ENCODE peak calls at places on chromosomes 2 and 18, in ten cellular contexts. Y, L, J, D, S, T, W, A, B and K are unnamed samples.

GRCh38 chr18:34947711-34948125 is 93.5 kb upstream of the MAPRE2 start:
- DNase-seq in Y (no peak), L (peak; percentile 55), J (no peak), D (no peak), S (peak; percentile 65), T (no peak), W (no peak), A (no peak), B (no peak), K (no peak)

GRCh38 chr2:43225093-43225787 is 1.2 kb downstream of the ZFP36L2 start:
- DNase-seq in Y (peak; percentile 65), L (peak; percentile 69), J (peak; percentile 92), D (peak; percentile 77), S (peak; percentile 64), T (peak; percentile 51), W (peak; percentile 45), A (peak; percentile 90), B (peak; percentile 50), K (peak; percentile 96)

GRCh38 chr2:196481323-196481695 is 158.2 kb upstream of the CCDC150 start:
- DNase-seq in Y (no peak), L (peak; percentile 30), J (no peak), D (no peak), S (peak; percentile 56), T (no peak), W (no peak), A (no peak), B (no peak), K (peak; percentile 57)

GRCh38 chr2:228646061-228646460 is 464.6 kb upstream of the SPHKAP start:
- DNase-seq in Y (no peak), L (no peak), J (no peak), D (no peak), S (peak; percentile 51), T (no peak), W (no peak), A (no peak), B (no peak), K (no peak)

GRCh38 chr2:30252723-30253688 is 21.7 kb downstream of the LBH start:
- DNase-seq in Y (peak; percentile 26), L (peak; percentile 97), J (no peak), D (no peak), S (peak; percentile 85), T (no peak), W (peak; percentile 57), A (no peak), B (no peak), K (peak; percentile 92)

GRCh38 chr2:108392029-108392428 is 14.3 kb downstream of the SULT1C4 start:
- DNase-seq in Y (no peak), L (no peak), J (no peak), D (no peak), S (no peak), T (no peak), W (no peak), A (no peak), B (no peak), K (no peak)

GRCh38 chr2:218323526-218324472 is 31.5 kb upstream of the TMBIM1 start:
- DNase-seq in Y (peak; percentile 30), L (peak; percentile 41), J (no peak), D (peak; percentile 7), S (peak; percentile 60), T (peak; percentile 44), W (peak; percentile 85), A (peak; percentile 88), B (peak; percentile 24), K (peak; percentile 69)

GRCh38 chr18:48113691-48114090 is 183.2 kb upstream of the SMAD2 start:
- DNase-seq in Y (no peak), L (no peak), J (no peak), D (no peak), S (no peak), T (no peak), W (no peak), A (no peak), B (no peak), K (no peak)

GRCh38 chr2:204560902-204561301 is 15.6 kb downstream of the PARD3B start:
- DNase-seq in Y (no peak), L (no peak), J (no peak), D (no peak), S (no peak), T (no peak), W (no peak), A (no peak), B (no peak), K (no peak)

GRCh38 chr2:184769686-184770085 is 171.4 kb downstream of the ZNF804A start:
- DNase-seq in Y (no peak), L (peak; percentile 29), J (no peak), D (no peak), S (peak; percentile 41), T (no peak), W (no peak), A (no peak), B (no peak), K (no peak)
- H3K27ac ChIP-seq in Y (no peak overlapping the region), L (no peak overlapping the region), J (no peak overlapping the region), D (no peak overlapping the region), S (no peak overlapping the region), T (no peak overlapping the region), W (no peak overlapping the region), A (no peak overlapping the region), B (no peak overlapping the region), K (no peak overlapping the region)

DNA sequence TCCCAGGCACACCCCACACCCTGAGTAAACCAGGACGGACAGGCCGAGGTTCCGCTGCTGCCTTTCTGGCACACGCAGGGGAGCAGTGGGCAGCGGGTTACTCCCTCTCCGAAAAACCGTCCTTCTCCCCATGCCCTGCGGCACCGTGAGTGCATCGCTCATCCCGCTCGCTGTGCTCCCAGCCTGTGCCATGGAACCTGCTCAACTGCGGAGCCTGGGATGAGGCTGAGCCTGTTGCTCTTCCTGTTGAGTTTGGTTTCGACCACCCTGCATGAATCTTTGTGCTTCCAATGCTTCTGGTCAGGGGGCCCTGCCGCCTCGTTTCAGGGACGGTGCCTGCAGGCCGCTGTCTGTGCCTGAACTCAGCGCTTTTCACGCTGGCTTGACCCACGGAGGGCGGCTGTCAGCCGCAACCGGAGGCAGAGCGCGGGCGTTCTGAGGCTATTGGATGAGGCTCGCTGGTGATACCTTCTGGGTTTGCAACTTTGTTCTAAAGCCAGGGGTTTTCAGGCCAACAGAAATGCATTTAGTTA is 106.7 kb downstream of the MBP start:
- DNase-seq in Y (no peak), L (no peak), J (no peak), D (no peak), S (no peak), T (no peak), W (no peak), A (no peak), B (no peak), K (no peak)
- H3K36me3 ChIP-seq in Y (no peaks in the 10 kb centered on the region), L (no peaks in the 10 kb centered on the region), J (peaks cover 21% of the 10 kb centered on the region), D (peaks cover 27% of the 10 kb centered on the region), S (no peaks in the 10 kb centered on the region), T (no peaks in the 10 kb centered on the region), W (no peaks in the 10 kb centered on the region), A (no peaks in the 10 kb centered on the region), B (no peaks in the 10 kb centered on the region), K (no peaks in the 10 kb centered on the region)

GRCh38 chr2:72921088-72921851 is 4.0 kb downstream of the EMX1 start:
- DNase-seq in Y (no peak), L (no peak), J (peak; percentile 63), D (no peak), S (no peak), T (no peak), W (no peak), A (no peak), B (no peak), K (peak; percentile 84)

GRCh38 chr2:72917875-72918660 is 749 bp downstream of the EMX1 start:
- DNase-seq in Y (no peak), L (no peak), J (peak; percentile 76), D (peak; percentile 16), S (no peak), T (no peak), W (peak; percentile 39), A (no peak), B (no peak), K (peak; percentile 89)

GRCh38 chr2:72920317-72921087 is 3.2 kb downstream of the EMX1 start:
- DNase-seq in Y (no peak), L (peak; percentile 32), J (no peak), D (peak; percentile 12), S (peak; percentile 30), T (peak; percentile 19), W (peak; percentile 50), A (no peak), B (no peak), K (peak; percentile 94)

GRCh38 chr2:72921866-72922265 is 4.5 kb downstream of the EMX1 start:
- DNase-seq in Y (no peak), L (no peak), J (no peak), D (no peak), S (no peak), T (no peak), W (no peak), A (no peak), B (no peak), K (peak; percentile 72)

DNA sequence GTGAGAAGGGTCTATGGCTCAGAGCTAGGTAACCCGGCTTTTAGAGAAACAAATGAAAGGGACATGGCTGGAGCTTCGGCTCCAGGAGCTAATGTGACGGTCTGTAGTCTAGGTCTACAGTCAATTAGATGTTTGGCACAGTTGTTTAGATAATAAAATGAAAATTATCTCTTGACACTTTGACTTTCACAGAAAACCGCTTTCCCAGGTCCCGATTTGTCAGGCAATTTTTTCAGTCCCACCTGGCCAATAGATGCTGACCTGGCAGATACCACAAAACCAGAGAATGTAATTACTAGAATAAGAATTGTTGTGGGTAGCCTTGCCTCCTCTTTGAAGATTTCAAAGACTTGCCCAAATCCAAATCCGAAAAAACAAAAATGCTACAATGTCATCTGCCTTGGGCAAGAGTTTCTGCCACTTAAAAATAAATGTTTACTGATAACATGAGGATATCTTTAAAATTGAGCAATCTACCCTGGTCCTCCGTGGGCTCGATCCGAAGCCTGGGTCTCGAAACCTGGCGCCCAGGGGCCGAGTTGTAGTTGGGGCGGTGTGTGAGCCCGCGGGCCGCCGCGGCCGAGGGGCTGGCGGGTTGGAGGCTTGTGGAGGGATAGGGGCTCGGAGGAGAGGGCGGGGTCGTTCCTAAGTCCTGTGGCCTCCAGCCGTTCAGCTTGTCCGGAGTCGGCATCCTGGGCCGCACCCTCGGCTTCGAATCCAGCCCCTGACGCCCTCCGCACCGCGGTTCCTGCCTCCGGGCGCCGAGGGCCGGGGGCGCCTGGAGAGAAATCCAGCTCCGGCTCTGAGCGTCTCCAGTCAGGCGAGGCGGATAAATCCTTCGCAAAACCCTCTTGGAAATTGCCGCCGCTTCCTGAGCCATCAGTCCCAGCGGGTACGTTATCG is 2.3 kb downstream of the EMX1 start:
- DNase-seq in Y (no peak), L (no peak), J (no peak), D (no peak), S (no peak), T (no peak), W (peak; percentile 30), A (no peak), B (no peak), K (peak; percentile 75)
- H3K4me1 ChIP-seq in Y (peaks cover 21% of the 10 kb centered on the region), L (no peaks in the 10 kb centered on the region), J (peaks cover 56% of the 10 kb centered on the region), D (peaks cover 55% of the 10 kb centered on the region), S (peaks cover 2% of the 10 kb centered on the region), T (peaks cover 43% of the 10 kb centered on the region), W (no peaks in the 10 kb centered on the region), A (peaks cover 13% of the 10 kb centered on the region), B (peaks cover 70% of the 10 kb centered on the region), K (no peaks in the 10 kb centered on the region)

DNA sequence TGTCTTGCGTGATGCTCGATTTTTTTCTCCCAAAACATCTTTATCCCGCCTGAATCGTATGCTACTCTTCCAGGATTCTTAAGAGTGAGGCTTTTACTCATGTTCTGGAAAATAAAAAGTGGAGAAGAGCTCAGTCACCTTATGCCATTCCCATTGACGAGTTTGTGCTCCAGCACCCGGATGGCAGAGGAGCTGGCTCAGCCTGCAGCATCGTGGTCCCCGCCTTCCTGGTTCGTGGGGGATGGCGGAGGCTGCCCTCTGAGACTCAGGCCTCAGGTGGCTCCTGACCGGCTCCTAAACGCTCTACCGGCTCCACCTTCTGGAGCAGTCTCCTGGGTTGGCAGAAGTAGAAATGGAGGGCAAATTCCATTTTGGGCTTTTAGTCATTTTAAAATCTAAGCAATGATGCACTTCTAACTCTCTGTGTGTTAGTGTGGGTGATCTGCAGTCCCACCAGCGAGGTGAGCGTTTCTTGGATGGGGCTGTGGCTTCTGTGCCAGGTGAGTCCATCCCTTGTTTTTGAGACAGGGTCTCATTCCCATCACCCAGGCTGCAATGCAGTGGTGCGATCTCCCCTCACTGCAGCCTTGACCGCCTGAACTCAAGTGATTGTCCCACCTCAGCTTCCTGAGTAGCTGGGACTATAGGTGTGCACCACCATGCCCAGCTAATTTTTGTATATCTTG is 27.8 kb downstream of the RTP5 start:
- DNase-seq in Y (no peak), L (no peak), J (peak; percentile 49), D (no peak), S (no peak), T (no peak), W (no peak), A (peak; percentile 59), B (no peak), K (peak; percentile 60)
- H3K27ac ChIP-seq in Y (no peak overlapping the region), L (no peak overlapping the region), J (no peak overlapping the region), D (no peak overlapping the region), S (no peak overlapping the region), T (no peak overlapping the region), W (no peak overlapping the region), A (no peak overlapping the region), B (no peak overlapping the region), K (no peak overlapping the region)